ENCODE peak calls at places on chromosomes 11 and 22, in six cellular contexts. One of them, this sample, is unnamed.

GRCh38 chr11:106121570-106122320 is 44.3 kb downstream of the AASDHPPT start:
- DNase-seq in amniotic stem cell: no peak
- DNase-seq in AG10803: no peak
- DNase-seq in tibial nerve: no peak
- DNase-seq in body of pancreas: no peak
- DNase-seq in stomach: no peak
- DNase-seq in this sample: no peak

GRCh38 chr11:118778898-118779297 is 12.1 kb downstream of the DDX6 start:
- DNase-seq in amniotic stem cell: no peak
- DNase-seq in AG10803: no peak
- DNase-seq in tibial nerve: no peak
- DNase-seq in body of pancreas: no peak
- DNase-seq in stomach: no peak
- DNase-seq in this sample: no peak

GRCh38 chr22:23098230-23098705 is 27.9 kb downstream of the GNAZ start:
- DNase-seq in amniotic stem cell: no peak
- DNase-seq in AG10803: no peak
- DNase-seq in tibial nerve: no peak
- DNase-seq in body of pancreas: no peak
- DNase-seq in stomach: no peak
- DNase-seq in this sample: no peak

GRCh38 chr11:47987310-47987709 is 7.0 kb downstream of the PTPRJ start:
- DNase-seq in amniotic stem cell: no peak
- DNase-seq in AG10803: no peak
- DNase-seq in tibial nerve: no peak
- DNase-seq in body of pancreas: no peak
- DNase-seq in stomach: no peak
- DNase-seq in this sample: no peak

GRCh38 chr11:68683952-68684384 is 376 bp upstream of the GAL start:
- DNase-seq in amniotic stem cell: no peak
- DNase-seq in AG10803: no peak
- DNase-seq in tibial nerve: no peak
- DNase-seq in body of pancreas: no peak
- DNase-seq in stomach: no peak
- DNase-seq in this sample: no peak

GRCh38 chr11:33778682-33779081 is 4.4 kb upstream of the FBXO3 start:
- DNase-seq in amniotic stem cell: peak
- DNase-seq in AG10803: peak
- DNase-seq in tibial nerve: no peak
- DNase-seq in body of pancreas: no peak
- DNase-seq in stomach: no peak
- DNase-seq in this sample: peak

GRCh38 chr11:44133335-44133946 is 38.0 kb downstream of the EXT2 start:
- DNase-seq in amniotic stem cell: peak
- DNase-seq in AG10803: peak
- DNase-seq in tibial nerve: no peak
- DNase-seq in body of pancreas: peak
- DNase-seq in stomach: no peak
- DNase-seq in this sample: peak

GRCh38 chr22:39365406-39365782 is 15.6 kb downstream of the SYNGR1 start:
- DNase-seq in amniotic stem cell: no peak
- DNase-seq in AG10803: no peak
- DNase-seq in tibial nerve: no peak
- DNase-seq in body of pancreas: no peak
- DNase-seq in stomach: no peak
- DNase-seq in this sample: no peak

GRCh38 chr11:68275721-68276488 is 4.1 kb upstream of the C11orf24 start:
- DNase-seq in amniotic stem cell: no peak
- DNase-seq in AG10803: no peak
- DNase-seq in tibial nerve: no peak
- DNase-seq in body of pancreas: peak
- DNase-seq in stomach: no peak
- DNase-seq in this sample: no peak

GRCh38 chr22:44701824-44702478 is at the start of gene PRR5:
- DNase-seq in amniotic stem cell: peak
- DNase-seq in AG10803: peak
- DNase-seq in tibial nerve: peak
- DNase-seq in body of pancreas: peak
- DNase-seq in stomach: peak
- DNase-seq in this sample: peak

GRCh38 chr11:70399681-70400112 is 1.4 kb downstream of the CTTN start:
- DNase-seq in amniotic stem cell: peak
- DNase-seq in AG10803: peak
- DNase-seq in tibial nerve: peak
- DNase-seq in body of pancreas: peak
- DNase-seq in stomach: peak
- DNase-seq in this sample: no peak

GRCh38 chr11:1888811-1889526 is 2.7 kb downstream of the PRR33 start:
- DNase-seq in amniotic stem cell: no peak
- DNase-seq in AG10803: no peak
- DNase-seq in tibial nerve: peak
- DNase-seq in body of pancreas: peak
- DNase-seq in stomach: peak
- DNase-seq in this sample: no peak

This sample was measured in SK-N-DZ.